ENCODE peak calls at places on chromosomes 6 and 20, in ten cellular contexts. P, C, D, Y, I, Z, Q, X, H and O are unnamed samples.

GRCh38 chr6:30264731-30265130 is 51.5 kb upstream of the TRIM26 start:
- DNase-seq in Q (no peak), C (no peak), D (no peak), P (no peak), X (peak), Y (no peak), I (no peak), Z (no peak), H (no peak), O (no peak)

GRCh38 chr20:41697861-41698559 is 79.8 kb upstream of the CHD6 start:
- DNase-seq in H (no peak), D (peak), Z (no peak), Q (no peak), C (peak), Y (peak), P (peak), X (peak), I (peak), O (no peak)

GRCh38 chr6:3929281-3929798 is 80.2 kb downstream of the FAM50B start:
- DNase-seq in Q (no peak), P (no peak), C (no peak), H (no peak), I (no peak), X (no peak), Y (no peak), D (no peak), Z (no peak), O (peak)

GRCh38 chr20:35339007-35339406 is 46.8 kb upstream of the FAM83C start:
- DNase-seq in X (peak), I (peak), C (no peak), P (no peak), D (peak), H (no peak), Q (no peak), Z (no peak), Y (peak), O (peak)

GRCh38 chr6:10418862-10419748 is 4.2 kb upstream of the TFAP2A start:
- DNase-seq in H (no peak), Q (no peak), Z (peak), P (peak), X (peak), Y (peak), I (peak), C (peak), D (peak), O (no peak)

GRCh38 chr6:45478235-45478634 is 100.5 kb upstream of the SUPT3H start:
- DNase-seq in H (no peak), C (no peak), Y (peak), Z (no peak), Q (no peak), P (no peak), I (peak), X (peak), D (peak), O (no peak)

GRCh38 chr6:6565069-6565468 is 23.5 kb upstream of the LY86 start:
- DNase-seq in X (no peak), I (no peak), C (no peak), P (no peak), H (no peak), Q (no peak), D (no peak), Y (no peak), Z (no peak), O (no peak)

GRCh38 chr20:50187403-50188051 is 3.1 kb upstream of the CEBPB start:
- DNase-seq in D (peak), I (peak), C (no peak), X (peak), H (no peak), Z (peak), Q (peak), Y (peak), P (no peak), O (no peak)

GRCh38 chr20:2610326-2610725 is 42.1 kb upstream of the NOP56 start:
- DNase-seq in I (no peak), C (no peak), Z (no peak), H (no peak), X (no peak), Q (no peak), P (no peak), Y (no peak), D (no peak), O (no peak)

GRCh38 chr6:97669191-97669651 is 386.2 kb upstream of the MMS22L start:
- DNase-seq in C (peak), I (peak), Y (peak), X (peak), P (peak), H (no peak), D (no peak), Q (no peak), Z (no peak), O (no peak)

GRCh38 chr6:136646377-136646776 is 96.2 kb upstream of the MAP7 start:
- DNase-seq in H (no peak), X (no peak), D (no peak), I (no peak), Z (no peak), Q (no peak), P (no peak), C (no peak), Y (no peak), O (no peak)

GRCh38 chr20:38094373-38094775 is 60.8 kb downstream of the RPRD1B start:
- DNase-seq in H (peak), Y (peak), I (peak), Z (no peak), X (peak), C (no peak), P (peak), Q (no peak), D (peak), O (no peak)

GRCh38 chr20:61927826-61928541 is 137.7 kb downstream of the TAF4 start:
- DNase-seq in Q (no peak), Y (no peak), D (no peak), Z (no peak), P (no peak), C (no peak), I (no peak), H (no peak), X (no peak), O (no peak)

GRCh38 chr20:16864069-16864468 is 115.9 kb downstream of the OTOR start:
- DNase-seq in Q (no peak), C (no peak), Y (no peak), I (no peak), Z (no peak), P (peak), H (no peak), X (no peak), D (no peak), O (no peak)

GRCh38 chr20:23143986-23144695 is 58.0 kb upstream of the CD93 start:
- DNase-seq in I (no peak), C (no peak), Q (no peak), P (no peak), Y (peak), H (no peak), Z (no peak), X (no peak), D (no peak), O (no peak)

GRCh38 chr6:6656287-6656686 is 67.8 kb downstream of the LY86 start:
- DNase-seq in Y (no peak), C (no peak), D (no peak), Q (no peak), H (no peak), Z (no peak), I (no peak), P (peak), X (no peak), O (no peak)

GRCh38 chr6:161396539-161396938 is 122.7 kb upstream of the AGPAT4 start:
- DNase-seq in X (no peak), Z (no peak), Q (no peak), P (no peak), Y (peak), C (no peak), I (no peak), H (no peak), D (no peak), O (no peak)

GRCh38 chr6:161394437-161394836 is 120.6 kb upstream of the AGPAT4 start:
- DNase-seq in X (no peak), Y (no peak), Z (no peak), I (no peak), P (no peak), H (no peak), Q (no peak), C (no peak), D (no peak), O (no peak)

GRCh38 chr6:161393292-161393691 is 119.4 kb upstream of the AGPAT4 start:
- DNase-seq in H (no peak), D (no peak), C (no peak), Y (no peak), P (no peak), X (no peak), I (no peak), Z (no peak), Q (no peak), O (no peak)

GRCh38 chr6:161395832-161396231 is 122.0 kb upstream of the AGPAT4 start:
- DNase-seq in X (no peak), H (no peak), D (no peak), Z (no peak), Y (no peak), C (no peak), P (no peak), I (no peak), Q (no peak), O (no peak)

GRCh38 chr6:161393839-161394364 is 120.0 kb upstream of the AGPAT4 start:
- DNase-seq in Y (peak), H (no peak), Z (no peak), Q (no peak), P (peak), D (peak), I (peak), C (peak), X (peak), O (no peak)
- TF ChIP-seq CTCF in Y (peak), H (peak), Z (peak), Q (peak), P (peak), D (peak), I (peak), C (peak), X (peak), O (peak)

GRCh38 chr6:84403545-84403944 is 176.1 kb upstream of the CEP162 start:
- DNase-seq in I (no peak), C (no peak), Q (no peak), Y (no peak), D (no peak), P (peak), Z (no peak), X (no peak), H (no peak), O (no peak)
- TF ChIP-seq CTCF in I (no peak), C (no peak), Q (no peak), Y (no peak), D (no peak), P (no peak), Z (no peak), X (no peak), H (no peak), O (no peak)

GRCh38 chr20:45796336-45797070 is 4.7 kb downstream of the DNTTIP1 start:
- DNase-seq in D (no peak), P (no peak), X (no peak), C (no peak), H (no peak), Z (no peak), Y (no peak), I (no peak), Q (no peak), O (no peak)

GRCh38 chr20:45791668-45792512 is at the start of the genes DNTTIP1 and WFDC3:
- DNase-seq in P (peak), I (peak), C (peak), Z (peak), Y (peak), D (peak), X (peak), H (peak), Q (peak), O (peak)

GRCh38 chr20:45788351-45788750 is 3.3 kb downstream of the WFDC3 start:
- DNase-seq in H (no peak), I (no peak), X (no peak), Z (no peak), C (no peak), Y (no peak), Q (no peak), P (no peak), D (no peak), O (no peak)

DNA sequence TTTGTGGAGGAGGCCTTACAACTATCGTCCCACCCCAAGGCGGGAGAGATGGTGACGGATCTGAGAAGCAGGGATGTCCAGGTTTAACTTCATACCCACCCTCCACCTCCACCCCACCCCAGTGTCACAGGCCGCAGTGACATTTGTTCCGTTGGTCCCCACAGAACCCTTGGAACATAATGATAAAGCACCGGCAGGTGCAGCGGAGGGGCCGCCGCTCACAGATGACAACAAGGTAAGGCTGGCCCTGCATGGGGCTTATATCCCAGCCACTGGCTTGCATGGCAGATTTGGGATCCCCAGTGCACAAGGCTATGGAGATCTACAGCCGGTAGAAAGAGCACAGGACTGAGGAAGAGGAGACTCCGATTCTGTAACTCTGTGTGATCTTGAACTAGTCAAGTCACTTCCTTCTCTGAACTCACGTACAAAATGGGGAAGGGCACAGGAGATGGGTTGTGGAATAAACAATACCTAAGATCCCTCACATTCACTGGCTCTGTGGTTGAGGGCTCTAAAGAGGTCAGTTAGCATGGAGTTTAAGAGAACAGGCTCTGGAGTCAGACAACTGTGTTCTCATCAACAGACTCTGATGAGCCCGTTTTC is 862 bp downstream of the DNTTIP1 start:
- DNase-seq in P (no peak), Z (no peak), C (no peak), Q (no peak), Y (no peak), H (no peak), X (no peak), D (no peak), I (no peak), O (no peak)
- TF ChIP-seq CTCF in P (no peak), Z (no peak), C (no peak), Q (no peak), Y (no peak), H (no peak), X (no peak), D (no peak), I (no peak), O (no peak)

GRCh38 chr6:31477521-31477920 is 20.4 kb upstream of the MICB start:
- DNase-seq in I (no peak), P (no peak), X (no peak), Q (no peak), Z (no peak), H (no peak), Y (no peak), C (no peak), D (no peak), O (no peak)

GRCh38 chr6:31474871-31475286 is 23.1 kb upstream of the MICB start:
- DNase-seq in H (no peak), Q (peak), D (no peak), Y (no peak), I (no peak), C (peak), X (no peak), Z (no peak), P (no peak), O (no peak)

GRCh38 chr6:31473780-31474725 is 23.9 kb upstream of the MICB start:
- DNase-seq in D (peak), H (no peak), Z (no peak), Y (peak), C (no peak), X (peak), P (no peak), I (peak), Q (peak), O (no peak)

GRCh38 chr6:31478186-31478950 is 19.6 kb upstream of the MICB start:
- DNase-seq in C (no peak), P (no peak), Y (no peak), D (no peak), X (no peak), H (no peak), I (no peak), Z (no peak), Q (no peak), O (no peak)

DNA sequence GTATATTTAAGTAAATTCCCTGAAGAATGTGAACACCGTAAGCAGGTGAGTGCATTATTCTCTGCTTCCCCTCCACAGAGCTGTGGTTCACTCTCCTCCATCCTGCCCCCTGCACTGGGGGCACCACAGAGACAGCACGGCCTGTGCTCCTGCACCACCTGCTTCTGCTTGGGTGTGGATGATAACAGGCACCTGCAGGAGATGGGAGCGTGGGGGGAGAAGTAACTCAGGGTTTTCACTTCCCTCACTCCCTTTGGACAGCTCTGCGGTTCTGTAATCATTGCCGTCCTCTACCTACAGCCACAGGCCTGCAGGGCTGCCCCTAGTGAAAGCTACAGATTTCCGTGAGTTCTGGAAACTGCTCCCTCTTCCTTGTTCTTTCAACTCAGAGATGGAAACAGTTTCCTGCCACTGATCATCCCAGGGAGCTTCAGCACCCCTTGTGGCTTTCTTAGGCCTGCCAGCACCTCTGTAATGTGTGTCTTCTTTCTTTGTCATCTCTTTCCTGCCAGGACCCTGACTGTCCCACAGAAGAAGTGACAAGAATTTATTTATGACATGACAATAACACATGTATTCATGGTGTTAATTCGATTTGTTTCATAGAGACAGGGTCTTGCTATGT is 21.3 kb upstream of the MICB start:
- DNase-seq in P (no peak), H (no peak), D (no peak), Q (no peak), I (no peak), Z (no peak), Y (no peak), C (no peak), X (no peak), O (no peak)
- TF ChIP-seq CTCF in P (no peak), H (no peak), D (no peak), Q (no peak), I (no peak), Z (no peak), Y (no peak), C (no peak), X (peak), O (no peak)